ENCODE peak calls at places on chromosome 1, in seven cellular contexts. H is OCI-LY7, E is mammary epithelial cell, V is cardiac muscle cell, P is body of pancreas, C is progenitor cell of endocrine pancreas, D is uterus. I is an unnamed sample.
A peak's percentile ranks its signal among the peaks of the same experiment; 100 is the strongest.

GRCh38 chr1:110464340-110464739 is 13.4 kb downstream of the PROK1 start:
- DNase-seq in P (no peak), D (no peak), H (no peak), V (peak; percentile 62), E (peak; percentile 37), C (no peak), I (no peak)

GRCh38 chr1:166080965-166081870 is 85.6 kb downstream of the FAM78B start:
- DNase-seq in P (no peak), C (no peak), E (no peak), V (peak; percentile 3), H (no peak), D (peak; percentile 30), I (no peak)

GRCh38 chr1:226655251-226656163 is 83.6 kb downstream of the ITPKB start:
- DNase-seq in C (no peak), E (no peak), D (no peak), V (no peak), H (peak; percentile 69), P (no peak), I (no peak)

GRCh38 chr1:245715291-245715701 is 560.5 kb downstream of the KIF26B start:
- DNase-seq in P (no peak), V (no peak), C (no peak), E (peak; percentile 35), H (peak; percentile 31), D (no peak), I (no peak)

GRCh38 chr1:175016073-175016722 is 7.0 kb downstream of the MRPS14 start:
- DNase-seq in D (no peak), C (no peak), P (no peak), H (no peak), E (no peak), V (no peak), I (no peak)

GRCh38 chr1:56068210-56068609 is 511.2 kb downstream of the PLPP3 start:
- DNase-seq in P (peak; percentile 8), C (no peak), D (no peak), E (no peak), V (no peak), H (no peak), I (no peak)

GRCh38 chr1:236297161-236297560 is 15.4 kb upstream of the ERO1B start:
- DNase-seq in D (no peak), C (no peak), H (no peak), P (no peak), E (no peak), V (no peak), I (no peak)

GRCh38 chr1:13792429-13792828 is 92.4 kb downstream of the PRDM2 start:
- DNase-seq in V (no peak), E (no peak), P (no peak), H (no peak), D (no peak), C (no peak), I (no peak)

GRCh38 chr1:151993734-151994496 is at the start of gene S100A10:
- DNase-seq in V (peak; percentile 84), C (peak; percentile 61), D (peak; percentile 77), E (peak; percentile 95), P (peak; percentile 75), H (no peak), I (peak; percentile 40)

GRCh38 chr1:4611708-4612349 is 42.6 kb upstream of the AJAP1 start:
- DNase-seq in D (no peak), C (no peak), V (no peak), P (no peak), E (no peak), H (no peak), I (no peak)

GRCh38 chr1:174157157-174157806 is 2.0 kb upstream of the RABGAP1L start:
- DNase-seq in H (peak; percentile 54), C (no peak), D (no peak), E (peak; percentile 85), P (no peak), V (no peak), I (no peak)

GRCh38 chr1:207711285-207711684 is 40.6 kb upstream of the CD46 start:
- DNase-seq in P (peak; percentile 28), V (peak; percentile 37), H (peak; percentile 44), E (peak; percentile 14), D (no peak), C (no peak), I (no peak)

GRCh38 chr1:178379807-178380206 is 117.0 kb downstream of the CLEC20A start:
- DNase-seq in D (no peak), E (no peak), C (no peak), H (no peak), P (no peak), V (no peak), I (peak; percentile 28)
- TF ChIP-seq CTCF in D (no peak), E (no peak), C (peak; percentile 43), H (peak; percentile 69), P (no peak), V (peak; percentile 37), I (peak; percentile 57)

DNA sequence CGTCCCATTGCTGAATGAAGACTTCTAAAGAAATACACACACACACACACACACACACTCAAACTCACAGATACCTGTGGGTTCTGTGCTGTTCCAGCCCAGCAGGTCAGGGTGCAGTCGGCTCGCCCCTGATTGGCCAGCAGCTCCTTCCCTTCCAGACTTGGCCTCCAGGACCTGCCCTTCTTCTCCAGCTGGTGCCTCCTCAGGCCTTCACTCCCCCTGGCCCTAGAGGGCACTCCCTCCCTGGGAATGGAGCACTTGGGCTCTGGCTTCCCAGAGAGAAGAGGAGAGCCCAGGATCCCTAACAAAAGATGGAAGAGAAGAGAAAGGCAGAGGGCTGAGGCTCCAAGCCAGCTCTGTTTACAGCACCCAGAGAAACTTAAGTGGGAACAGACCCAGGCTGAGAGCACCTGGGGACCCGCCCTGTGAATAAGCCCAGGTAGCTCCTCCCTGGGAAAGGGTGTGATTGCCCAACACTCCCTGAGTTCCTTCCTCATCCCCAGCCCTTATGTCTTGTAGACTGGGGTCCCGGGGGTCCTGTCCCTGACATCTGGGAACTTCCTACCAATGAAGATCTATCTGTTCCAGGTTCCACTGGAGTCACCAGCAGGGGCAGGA is at the start of gene PGLYRP3:
- DNase-seq in D (no peak), C (no peak), V (no peak), E (peak; percentile 56), P (no peak), H (no peak), I (no peak)
- TF ChIP-seq CTCF in D (no peak), C (no peak), V (no peak), E (no peak), P (no peak), H (no peak), I (no peak)

GRCh38 chr1:228341814-228342626 is 64.6 kb downstream of the TRIM11 start:
- DNase-seq in H (no peak), C (no peak), D (peak; percentile 8), P (peak; percentile 4), V (no peak), E (no peak), I (no peak)

GRCh38 chr1:228341450-228341813 is 65.2 kb downstream of the TRIM11 start:
- DNase-seq in V (no peak), P (peak; percentile 3), H (no peak), C (no peak), E (no peak), D (peak; percentile 11), I (no peak)

GRCh38 chr1:228339766-228340685 is 66.6 kb downstream of the TRIM11 start:
- DNase-seq in P (peak; percentile 2), V (no peak), H (no peak), C (no peak), D (peak; percentile 6), E (no peak), I (no peak)

GRCh38 chr1:228339059-228339704 is 67.5 kb downstream of the TRIM11 start:
- DNase-seq in C (no peak), P (peak; percentile 1), H (no peak), D (no peak), V (no peak), E (no peak), I (no peak)

GRCh38 chr1:228340686-228341449 is 65.8 kb downstream of the TRIM11 start:
- DNase-seq in D (peak; percentile 11), V (peak; percentile 11), C (no peak), P (peak; percentile 5), E (no peak), H (peak; percentile 23), I (no peak)
- TF ChIP-seq CTCF in D (no peak), V (peak; percentile 46), C (peak; percentile 28), P (peak; percentile 16), E (no peak), H (peak; percentile 64), I (peak; percentile 21)

DNA sequence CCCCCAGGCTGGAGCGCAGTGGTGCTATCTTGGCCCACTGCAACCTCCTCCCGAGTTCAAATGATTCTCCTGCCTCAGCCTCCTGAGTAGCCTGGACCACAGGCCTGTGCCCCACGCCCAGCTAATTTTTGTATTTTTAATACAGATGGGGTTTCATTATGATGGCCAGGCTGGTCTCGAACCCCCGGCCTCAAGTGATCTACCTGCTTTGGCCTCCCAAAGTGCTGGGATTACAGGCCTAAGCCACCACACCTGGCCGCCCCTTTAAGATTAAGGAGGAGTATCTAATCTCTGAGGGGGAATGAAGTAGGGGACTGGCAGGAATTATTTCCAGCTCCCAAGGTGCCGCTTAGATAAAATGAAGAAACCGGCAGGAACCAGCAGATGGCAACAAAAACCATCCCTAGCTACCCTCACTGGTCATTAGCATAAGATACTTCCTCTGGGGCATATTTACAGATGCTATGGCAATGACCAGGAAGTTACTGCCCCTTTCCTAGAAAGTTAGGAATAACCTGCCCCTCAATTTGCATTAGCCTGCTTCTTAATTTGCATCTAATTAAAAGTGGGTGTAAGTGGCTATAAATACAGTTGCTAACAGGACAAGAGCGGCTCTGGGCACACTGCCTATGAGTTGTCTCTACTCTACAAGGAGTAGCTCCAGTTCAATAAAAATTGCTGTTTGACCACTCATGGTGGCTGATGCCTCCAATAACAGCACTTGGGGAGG is 7.1 kb upstream of the NSUN4 start:
- DNase-seq in D (no peak), H (peak; percentile 88), V (peak; percentile 48), C (no peak), E (peak; percentile 27), P (no peak), I (no peak)
- TF ChIP-seq CTCF in D (no peak), H (peak; percentile 85), V (peak; percentile 40), C (peak; percentile 19), E (peak; percentile 6), P (peak; percentile 7), I (peak; percentile 45)

GRCh38 chr1:59595774-59596173 is 219.0 kb upstream of the HOOK1 start:
- DNase-seq in D (no peak), E (peak; percentile 59), H (no peak), C (no peak), V (peak; percentile 18), P (no peak), I (no peak)
- TF ChIP-seq CTCF in D (no peak), E (no peak), H (no peak), C (no peak), V (no peak), P (no peak), I (no peak)

GRCh38 chr1:34549199-34549598 is 205.6 kb upstream of the GJB5 start:
- DNase-seq in C (peak; percentile 27), D (no peak), H (peak; percentile 4), E (peak; percentile 18), V (no peak), P (peak; percentile 27), I (peak; percentile 22)

GRCh38 chr1:34547043-34547674 is 207.7 kb upstream of the GJB5 start:
- DNase-seq in V (no peak), E (peak; percentile 16), C (no peak), H (no peak), P (no peak), D (no peak), I (peak; percentile 5)
- TF ChIP-seq CTCF in V (no peak), E (peak; percentile 40), C (peak; percentile 61), H (peak; percentile 43), P (no peak), D (no peak), I (peak; percentile 53)

DNA sequence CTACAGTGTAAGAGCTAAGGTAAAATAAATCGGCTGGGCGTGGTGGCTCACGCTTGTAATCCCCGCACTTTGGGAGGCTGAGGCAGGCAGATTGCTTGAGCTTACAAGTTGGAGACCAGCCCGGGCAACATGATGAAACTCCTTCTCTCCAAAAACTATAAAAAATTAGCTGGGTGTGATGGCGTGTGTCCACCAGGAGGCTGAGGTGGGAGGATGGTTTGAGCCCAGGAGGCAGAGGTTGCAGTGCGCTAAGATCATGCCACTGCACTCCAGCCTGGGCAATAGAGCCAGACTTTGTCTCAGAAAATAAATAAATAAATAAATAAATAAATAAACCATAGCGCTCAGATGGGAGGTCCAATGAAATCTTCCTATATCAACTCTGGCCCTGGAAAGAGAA is 16.7 kb upstream of the FAM110D start:
- DNase-seq in P (no peak), D (no peak), C (no peak), E (no peak), V (no peak), H (no peak), I (no peak)
- TF ChIP-seq CTCF in P (no peak), D (no peak), C (no peak), E (no peak), V (no peak), H (no peak), I (no peak)